ENCODE peak calls at places on chromosomes 16 and 17, in nine cellular contexts. K, W, E, T, Y, P, F, I and R are unnamed samples.

GRCh38 chr17:32021618-32021955 is 14.4 kb downstream of the LRRC37B start:
- DNase-seq in K (no peak), W (no peak), E (no peak), T (no peak), Y (no peak), P (no peak), F (no peak), I (no peak), R (no peak)

GRCh38 chr17:48113201-48113676 is 5.7 kb downstream of the SNX11 start:
- DNase-seq in K (peak), W (no peak), E (peak), T (peak), Y (peak), P (no peak), F (peak), I (no peak), R (no peak)

GRCh38 chr16:52914428-52914827 is 138.3 kb downstream of the CHD9NB start:
- DNase-seq in K (no peak), W (no peak), E (no peak), T (no peak), Y (no peak), P (no peak), F (no peak), I (no peak), R (no peak)

GRCh38 chr16:20424129-20424866 is 15.0 kb downstream of the ACSM5 start:
- DNase-seq in K (no peak), W (no peak), E (no peak), T (no peak), Y (no peak), P (no peak), F (no peak), I (no peak), R (no peak)

GRCh38 chr16:87201052-87201451 is 116.1 kb downstream of the C16orf95 start:
- DNase-seq in K (peak), W (peak), E (no peak), T (no peak), Y (peak), P (peak), F (no peak), I (peak), R (no peak)

GRCh38 chr16:8655184-8655717 is 19.2 kb upstream of the ABAT start:
- DNase-seq in K (no peak), W (no peak), E (no peak), T (no peak), Y (peak), P (no peak), F (peak), I (no peak), R (no peak)

GRCh38 chr16:19294156-19294649 is 8.7 kb downstream of the CLEC19A start:
- DNase-seq in K (peak), W (peak), E (no peak), T (no peak), Y (peak), P (no peak), F (peak), I (peak), R (no peak)

GRCh38 chr17:64028874-64029464 is 8.5 kb upstream of the ICAM2 start:
- DNase-seq in K (peak), W (peak), E (peak), T (peak), Y (peak), P (peak), F (no peak), I (peak), R (no peak)

GRCh38 chr17:42422958-42423712 is at the start of gene CAVIN1:
- DNase-seq in K (peak), W (peak), E (no peak), T (no peak), Y (peak), P (peak), F (no peak), I (peak), R (peak)

GRCh38 chr17:79607941-79608728 is 2.7 kb downstream of the RBFOX3 start:
- DNase-seq in K (peak), W (no peak), E (no peak), T (no peak), Y (peak), P (peak), F (no peak), I (peak), R (no peak)

GRCh38 chr17:27631897-27632725 is 1.1 kb downstream of the LGALS9 start:
- DNase-seq in K (peak), W (no peak), E (no peak), T (no peak), Y (no peak), P (no peak), F (no peak), I (no peak), R (no peak)

GRCh38 chr16:90077757-90078593 is 844 bp upstream of the PRDM7 start:
- DNase-seq in K (no peak), W (no peak), E (peak), T (no peak), Y (peak), P (no peak), F (no peak), I (no peak), R (no peak)

GRCh38 chr17:82692268-82692667 is 6.2 kb downstream of the RAB40B start:
- DNase-seq in K (peak), W (no peak), E (no peak), T (no peak), Y (no peak), P (no peak), F (no peak), I (no peak), R (no peak)

GRCh38 chr17:2853111-2853721 is 57.0 kb downstream of the RAP1GAP2 start:
- DNase-seq in K (peak), W (no peak), E (peak), T (peak), Y (peak), P (peak), F (no peak), I (peak), R (no peak)

GRCh38 chr17:75645501-75645888 is 12.3 kb downstream of the SMIM5 start:
- DNase-seq in K (no peak), W (no peak), E (peak), T (no peak), Y (no peak), P (peak), F (no peak), I (no peak), R (no peak)

GRCh38 chr17:4771519-4772234 is at the start of gene TM4SF5:
- DNase-seq in K (no peak), W (no peak), E (no peak), T (no peak), Y (no peak), P (no peak), F (no peak), I (no peak), R (no peak)

GRCh38 chr17:79934653-79934970 is 95.4 kb upstream of the CBX4 start:
- DNase-seq in K (peak), W (no peak), E (no peak), T (no peak), Y (no peak), P (no peak), F (no peak), I (no peak), R (no peak)

GRCh38 chr16:64094170-64094960 is 1027.5 kb downstream of the CDH11 start:
- DNase-seq in K (no peak), W (no peak), E (no peak), T (no peak), Y (no peak), P (no peak), F (no peak), I (no peak), R (no peak)

GRCh38 chr16:2964416-2965223 is 545 bp downstream of the KREMEN2 start:
- DNase-seq in K (peak), W (no peak), E (peak), T (peak), Y (no peak), P (peak), F (no peak), I (no peak), R (no peak)

GRCh38 chr17:59443106-59443505 is 111.7 kb downstream of the YPEL2 start:
- DNase-seq in K (no peak), W (no peak), E (no peak), T (no peak), Y (no peak), P (no peak), F (no peak), I (no peak), R (no peak)

GRCh38 chr16:48533931-48534330 is 76.0 kb downstream of the N4BP1 start:
- DNase-seq in K (no peak), W (no peak), E (no peak), T (no peak), Y (no peak), P (no peak), F (no peak), I (no peak), R (no peak)

GRCh38 chr16:9854665-9855064 is 327.6 kb downstream of the GRIN2A start:
- DNase-seq in K (no peak), W (no peak), E (no peak), T (no peak), Y (no peak), P (no peak), F (no peak), I (no peak), R (peak)

GRCh38 chr17:39699818-39700147 is at the start of gene ERBB2:
- DNase-seq in K (peak), W (peak), E (no peak), T (no peak), Y (peak), P (peak), F (no peak), I (peak), R (no peak)

GRCh38 chr16:89210904-89211515 is 6.5 kb upstream of the ZNF778 start:
- DNase-seq in K (peak), W (no peak), E (peak), T (no peak), Y (no peak), P (no peak), F (no peak), I (no peak), R (no peak)

GRCh38 chr16:31700530-31701388 is 172.8 kb upstream of the ZNF267 start:
- DNase-seq in K (peak), W (peak), E (peak), T (peak), Y (peak), P (no peak), F (peak), I (peak), R (peak)

GRCh38 chr16:22027633-22028032 is 19.7 kb downstream of the MOSMO start:
- DNase-seq in K (no peak), W (no peak), E (no peak), T (no peak), Y (no peak), P (no peak), F (no peak), I (no peak), R (no peak)

GRCh38 chr17:79220201-79220714 is 145.6 kb downstream of the ENGASE start:
- DNase-seq in K (no peak), W (no peak), E (no peak), T (no peak), Y (no peak), P (no peak), F (no peak), I (no peak), R (no peak)

GRCh38 chr16:5776876-5777275 is 679.3 kb upstream of the EEF2KMT start:
- DNase-seq in K (no peak), W (no peak), E (no peak), T (no peak), Y (no peak), P (no peak), F (no peak), I (no peak), R (no peak)

GRCh38 chr17:65054602-65055001 is 1.9 kb downstream of the GNA13 start:
- DNase-seq in K (no peak), W (no peak), E (no peak), T (no peak), Y (no peak), P (no peak), F (no peak), I (no peak), R (no peak)

GRCh38 chr17:33964344-33964979 is 290.6 kb upstream of the CCL2 start:
- DNase-seq in K (no peak), W (no peak), E (no peak), T (no peak), Y (no peak), P (no peak), F (peak), I (no peak), R (no peak)

GRCh38 chr17:79931517-79932309 is 92.5 kb upstream of the CBX4 start:
- DNase-seq in K (no peak), W (no peak), E (no peak), T (no peak), Y (peak), P (no peak), F (no peak), I (no peak), R (no peak)

GRCh38 chr16:62105244-62105643 is 69.0 kb upstream of the CDH8 start:
- DNase-seq in K (no peak), W (no peak), E (no peak), T (no peak), Y (no peak), P (no peak), F (no peak), I (no peak), R (no peak)

GRCh38 chr17:58335779-58336455 is 7.3 kb upstream of the TSPOAP1 start:
- DNase-seq in K (no peak), W (no peak), E (peak), T (no peak), Y (no peak), P (no peak), F (peak), I (no peak), R (no peak)

GRCh38 chr17:10631701-10632100 is 25.4 kb downstream of the MYH3 start:
- DNase-seq in K (no peak), W (no peak), E (no peak), T (no peak), Y (no peak), P (no peak), F (no peak), I (no peak), R (no peak)

GRCh38 chr16:26598061-26598460 is 468.7 kb upstream of the C16orf82 start:
- DNase-seq in K (no peak), W (no peak), E (peak), T (no peak), Y (no peak), P (no peak), F (no peak), I (no peak), R (peak)

DNA sequence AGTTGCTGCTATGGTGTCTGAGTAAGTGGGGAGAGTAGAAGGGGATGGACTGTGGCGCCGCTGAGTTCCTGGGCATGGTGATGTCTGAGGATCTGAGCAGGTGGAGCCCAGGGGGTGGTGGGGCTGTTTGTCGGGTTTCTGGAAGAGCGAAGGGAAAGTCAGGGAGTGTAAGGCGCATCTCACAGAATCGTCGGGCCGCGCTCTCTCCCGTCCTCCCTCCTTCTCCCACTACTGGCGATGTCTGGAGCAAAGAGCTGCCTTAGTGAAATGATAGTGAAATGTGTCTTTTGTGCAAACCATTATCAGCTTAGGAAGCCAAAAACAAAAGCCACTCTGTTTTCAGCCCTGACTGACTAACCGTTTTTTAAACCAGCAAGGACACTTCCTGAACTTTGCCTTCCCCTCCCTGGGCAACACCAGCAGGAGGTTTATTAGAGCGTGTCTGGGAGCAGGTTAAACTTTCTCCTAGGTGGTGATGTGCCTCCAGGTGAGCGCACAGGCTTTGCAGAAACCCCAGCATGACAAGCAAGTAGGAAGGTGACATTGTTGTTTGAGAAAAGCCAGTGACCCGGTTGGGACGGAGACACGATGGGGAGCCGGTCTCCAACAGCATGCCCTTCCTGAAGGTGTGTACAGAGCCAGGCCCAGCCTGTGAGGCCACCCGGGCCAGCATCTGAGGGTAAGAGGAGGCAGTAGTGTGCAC is 49.1 kb downstream of the RAB11FIP3 start:
- DNase-seq in K (no peak), W (no peak), E (no peak), T (no peak), Y (peak), P (no peak), F (no peak), I (no peak), R (no peak)
- H3K27ac ChIP-seq in K (no peak), W (no peak), E (no peak), T (no peak), Y (peak), P (peak), F (no peak), I (no peak), R (no peak)

DNA sequence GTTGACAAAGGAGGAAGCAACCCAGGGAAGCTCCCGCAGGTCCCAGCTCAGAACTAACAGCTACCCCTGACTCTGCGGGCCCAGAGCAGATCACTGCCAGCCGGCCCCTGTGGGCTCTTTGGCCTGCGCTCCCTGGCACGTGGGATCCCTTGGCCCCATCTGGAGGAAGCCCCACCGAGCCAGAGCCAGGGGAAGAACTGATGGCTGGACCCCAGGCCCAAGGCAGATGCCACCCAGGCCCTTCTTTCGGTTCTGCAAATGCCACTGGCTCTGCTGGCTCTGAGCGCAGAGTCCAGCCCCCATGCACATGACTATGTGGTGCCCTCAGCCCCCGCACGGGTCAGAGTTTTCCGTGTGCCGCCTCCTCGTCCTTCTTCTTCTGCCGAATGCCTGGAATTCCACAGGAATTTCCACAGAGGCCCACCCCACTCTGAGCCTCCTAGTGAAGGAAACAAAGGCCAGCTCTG is 35.8 kb upstream of the SNN start:
- DNase-seq in K (peak), W (peak), E (no peak), T (no peak), Y (peak), P (no peak), F (no peak), I (peak), R (no peak)
- H3K27ac ChIP-seq in K (no peak), W (peak), E (no peak), T (no peak), Y (no peak), P (peak), F (no peak), I (peak), R (peak)

GRCh38 chr16:51137097-51137496 is 14.0 kb downstream of the SALL1 start:
- DNase-seq in K (peak), W (no peak), E (no peak), T (no peak), Y (no peak), P (no peak), F (no peak), I (no peak), R (no peak)
- H3K27ac ChIP-seq in K (no peak), W (no peak), E (no peak), T (no peak), Y (no peak), P (no peak), F (no peak), I (no peak), R (no peak)

DNA sequence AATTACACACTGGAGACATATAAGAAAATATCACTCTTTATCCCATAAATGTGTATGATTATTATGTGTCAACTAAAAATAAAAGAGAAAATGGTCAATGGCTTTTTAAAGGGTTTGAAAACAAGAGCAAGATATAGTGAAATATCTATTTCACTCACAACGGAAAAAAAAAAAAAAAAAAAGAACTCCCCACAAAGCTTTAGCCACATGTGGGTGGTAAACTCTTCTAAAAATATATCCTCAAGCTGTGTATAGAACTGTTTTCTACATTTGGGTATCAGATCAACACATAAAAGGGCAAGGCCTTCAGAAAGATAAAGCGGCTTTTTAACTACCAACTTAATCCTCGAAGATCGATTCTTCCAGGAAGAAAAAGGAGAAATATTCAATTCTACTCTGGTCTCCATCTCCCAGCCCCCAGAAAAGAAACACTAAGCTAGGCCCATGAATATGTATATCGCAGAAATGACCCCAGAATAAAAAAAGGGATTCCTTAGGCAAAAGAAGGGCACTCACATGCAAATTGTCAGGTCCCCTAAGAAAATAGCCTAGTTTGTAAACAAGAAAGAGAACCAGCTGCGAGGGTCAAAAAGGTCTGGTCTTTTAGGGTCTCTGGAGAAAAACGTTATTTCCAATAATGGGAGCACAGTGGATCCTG is 4.4 kb downstream of the LITAF start:
- DNase-seq in K (no peak), W (no peak), E (no peak), T (no peak), Y (no peak), P (no peak), F (no peak), I (no peak), R (no peak)
- H3K27ac ChIP-seq in K (no peak), W (peak), E (peak), T (peak), Y (no peak), P (no peak), F (peak), I (peak), R (no peak)

GRCh38 chr17:77101521-77102410 is 39.0 kb upstream of the SEC14L1 start:
- DNase-seq in K (no peak), W (no peak), E (no peak), T (no peak), Y (no peak), P (no peak), F (no peak), I (no peak), R (no peak)

GRCh38 chr17:77100009-77100408 is 40.8 kb upstream of the SEC14L1 start:
- DNase-seq in K (peak), W (peak), E (no peak), T (no peak), Y (no peak), P (no peak), F (no peak), I (no peak), R (no peak)

GRCh38 chr17:77097772-77098171 is 43.0 kb upstream of the SEC14L1 start:
- DNase-seq in K (no peak), W (no peak), E (no peak), T (no peak), Y (no peak), P (no peak), F (no peak), I (no peak), R (no peak)

GRCh38 chr17:77096570-77097214 is 44.1 kb upstream of the SEC14L1 start:
- DNase-seq in K (no peak), W (peak), E (no peak), T (no peak), Y (peak), P (peak), F (no peak), I (peak), R (no peak)

DNA sequence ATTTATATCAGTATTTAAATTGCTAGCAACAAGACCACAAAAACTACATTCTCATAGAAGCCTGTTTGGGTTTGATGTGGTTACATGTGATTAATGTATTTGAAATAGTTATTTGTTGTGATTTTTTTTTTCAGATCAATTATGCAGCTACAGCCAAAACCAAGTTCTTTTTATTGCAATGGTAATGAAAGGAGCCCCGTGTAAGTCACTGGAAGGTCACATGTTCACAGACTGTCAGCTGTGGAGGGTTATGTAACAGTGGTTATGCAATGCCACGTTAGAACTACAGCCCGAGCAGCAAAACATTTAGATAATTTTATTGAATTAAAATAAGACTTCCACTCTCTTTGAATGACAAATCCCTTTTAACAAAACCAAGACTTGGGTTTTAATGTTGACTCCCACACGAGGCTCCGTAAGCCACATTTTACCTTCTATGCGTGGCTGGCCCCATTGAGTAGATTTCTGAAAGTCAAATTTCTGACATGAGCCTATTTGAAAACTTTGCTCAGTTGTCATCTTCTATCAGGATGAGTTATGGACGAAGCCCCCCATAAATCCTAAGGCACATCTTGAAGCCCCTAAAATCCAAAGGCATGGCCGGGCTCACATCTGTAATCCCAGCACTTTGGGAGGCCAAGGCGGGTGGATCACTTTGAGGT is 41.8 kb upstream of the SEC14L1 start:
- DNase-seq in K (no peak), W (peak), E (no peak), T (no peak), Y (peak), P (no peak), F (no peak), I (peak), R (no peak)
- H3K27ac ChIP-seq in K (peak), W (peak), E (no peak), T (peak), Y (no peak), P (peak), F (no peak), I (peak), R (peak)